ENCODE peak calls at places on chromosomes 3 and 15, in four cellular contexts. One of them, this sample, is unnamed. For H3K4me1, the result is how much of the 10 kb centered on the place peaks cover.

GRCh38 chr15:35692256-35692867 is 146.4 kb upstream of the DPH6 start:
- DNase-seq in heart left ventricle: no peak
- DNase-seq in endothelial cell of umbilical vein: peak
- DNase-seq in uterus: no peak
- DNase-seq in this sample: no peak

GRCh38 chr3:126983276-126983652 is 349 bp downstream of the PLXNA1 start:
- DNase-seq in heart left ventricle: no peak
- DNase-seq in endothelial cell of umbilical vein: no peak
- DNase-seq in uterus: no peak
- DNase-seq in this sample: peak

GRCh38 chr15:43249699-43250203 is 17.0 kb downstream of the TGM5 start:
- DNase-seq in heart left ventricle: no peak
- DNase-seq in endothelial cell of umbilical vein: no peak
- DNase-seq in uterus: no peak
- DNase-seq in this sample: no peak

GRCh38 chr3:36219398-36219797 is 160.9 kb upstream of the STAC start:
- DNase-seq in heart left ventricle: no peak
- DNase-seq in endothelial cell of umbilical vein: no peak
- DNase-seq in uterus: no peak
- DNase-seq in this sample: no peak

GRCh38 chr3:127329647-127330285 is 41.9 kb upstream of the PRR20G start:
- DNase-seq in heart left ventricle: no peak
- DNase-seq in endothelial cell of umbilical vein: no peak
- DNase-seq in uterus: no peak
- DNase-seq in this sample: no peak

GRCh38 chr15:43218908-43219706 is 1.7 kb downstream of the EPB42 start:
- DNase-seq in heart left ventricle: no peak
- DNase-seq in endothelial cell of umbilical vein: peak
- DNase-seq in uterus: no peak
- DNase-seq in this sample: no peak

GRCh38 chr15:91865486-91865885 is 12.0 kb downstream of the SLCO3A1 start:
- DNase-seq in heart left ventricle: no peak
- DNase-seq in endothelial cell of umbilical vein: no peak
- DNase-seq in uterus: no peak
- DNase-seq in this sample: no peak

GRCh38 chr15:74873756-74874424 is 725 bp upstream of the SCAMP2 start:
- DNase-seq in heart left ventricle: peak
- DNase-seq in endothelial cell of umbilical vein: peak
- DNase-seq in uterus: peak
- DNase-seq in this sample: no peak

GRCh38 chr3:139292933-139293664 is 50.7 kb upstream of the MRPS22 start:
- DNase-seq in heart left ventricle: no peak
- DNase-seq in endothelial cell of umbilical vein: no peak
- DNase-seq in uterus: no peak
- DNase-seq in this sample: no peak

GRCh38 chr3:48464713-48465221 is 18.2 kb downstream of the ATRIP start:
- DNase-seq in heart left ventricle: no peak
- DNase-seq in endothelial cell of umbilical vein: no peak
- DNase-seq in uterus: no peak
- DNase-seq in this sample: peak

GRCh38 chr3:155870945-155871745 is 695 bp downstream of the GMPS start:
- DNase-seq in heart left ventricle: peak
- DNase-seq in endothelial cell of umbilical vein: peak
- DNase-seq in uterus: peak
- DNase-seq in this sample: peak

GRCh38 chr15:60970246-60971170 is 258.6 kb downstream of the RORA start:
- DNase-seq in heart left ventricle: no peak
- DNase-seq in endothelial cell of umbilical vein: peak
- DNase-seq in uterus: no peak
- DNase-seq in this sample: no peak

GRCh38 chr3:61417352-61417751 is 144.0 kb upstream of the PTPRG start:
- DNase-seq in heart left ventricle: no peak
- DNase-seq in endothelial cell of umbilical vein: no peak
- DNase-seq in uterus: no peak
- DNase-seq in this sample: no peak

GRCh38 chr3:52216585-52217408 is 8.6 kb downstream of the TLR9 start:
- DNase-seq in heart left ventricle: peak
- DNase-seq in endothelial cell of umbilical vein: peak
- DNase-seq in uterus: peak
- DNase-seq in this sample: peak

GRCh38 chr3:125374501-125374995 is 577 bp downstream of the ZNF148 start:
- DNase-seq in heart left ventricle: peak
- DNase-seq in endothelial cell of umbilical vein: peak
- DNase-seq in uterus: no peak
- DNase-seq in this sample: no peak

GRCh38 chr15:67690936-67691335 is 134.4 kb upstream of the SKOR1 start:
- DNase-seq in heart left ventricle: no peak
- DNase-seq in endothelial cell of umbilical vein: no peak
- DNase-seq in uterus: no peak
- DNase-seq in this sample: no peak

GRCh38 chr15:85517086-85517485 is 136.7 kb downstream of the AKAP13 start:
- DNase-seq in heart left ventricle: no peak
- DNase-seq in endothelial cell of umbilical vein: no peak
- DNase-seq in uterus: no peak
- DNase-seq in this sample: no peak

GRCh38 chr3:101868534-101869464 is 19.5 kb downstream of the NFKBIZ start:
- DNase-seq in heart left ventricle: peak
- DNase-seq in endothelial cell of umbilical vein: peak
- DNase-seq in uterus: no peak
- DNase-seq in this sample: no peak

GRCh38 chr3:115855911-115856310 is 232.6 kb downstream of the GAP43 start:
- DNase-seq in heart left ventricle: no peak
- DNase-seq in endothelial cell of umbilical vein: no peak
- DNase-seq in uterus: no peak
- DNase-seq in this sample: no peak

GRCh38 chr3:143135150-143135549 is 15.6 kb downstream of the CHST2 start:
- DNase-seq in heart left ventricle: no peak
- DNase-seq in endothelial cell of umbilical vein: peak
- DNase-seq in uterus: no peak
- DNase-seq in this sample: no peak

GRCh38 chr15:95669146-95669922 is 661.2 kb upstream of the NR2F2 start:
- DNase-seq in heart left ventricle: no peak
- DNase-seq in endothelial cell of umbilical vein: peak
- DNase-seq in uterus: peak
- DNase-seq in this sample: no peak

GRCh38 chr3:44208086-44208485 is 33.6 kb upstream of the TOPAZ1 start:
- DNase-seq in heart left ventricle: no peak
- DNase-seq in endothelial cell of umbilical vein: no peak
- DNase-seq in uterus: no peak
- DNase-seq in this sample: no peak

GRCh38 chr3:173191611-173192010 is 50.6 kb upstream of the SPATA16 start:
- DNase-seq in heart left ventricle: no peak
- DNase-seq in endothelial cell of umbilical vein: peak
- DNase-seq in uterus: no peak
- DNase-seq in this sample: no peak

GRCh38 chr3:155370198-155370597 is 76.7 kb upstream of the STRIT1 start:
- DNase-seq in heart left ventricle: peak
- DNase-seq in endothelial cell of umbilical vein: no peak
- DNase-seq in uterus: no peak
- DNase-seq in this sample: no peak

GRCh38 chr3:122603056-122603455 is 25.6 kb downstream of the PARP15 start:
- DNase-seq in heart left ventricle: no peak
- DNase-seq in endothelial cell of umbilical vein: no peak
- DNase-seq in uterus: no peak
- DNase-seq in this sample: no peak

GRCh38 chr3:168322941-168323340 is 227.2 kb upstream of the GOLIM4 start:
- DNase-seq in heart left ventricle: no peak
- DNase-seq in endothelial cell of umbilical vein: no peak
- DNase-seq in uterus: no peak
- DNase-seq in this sample: no peak

GRCh38 chr15:45670061-45670460 is 35.2 kb downstream of the SQOR start:
- DNase-seq in heart left ventricle: no peak
- DNase-seq in endothelial cell of umbilical vein: no peak
- DNase-seq in uterus: no peak
- DNase-seq in this sample: no peak

GRCh38 chr15:31200735-31201151 is 99.2 kb upstream of the TRPM1 start:
- DNase-seq in heart left ventricle: peak
- DNase-seq in endothelial cell of umbilical vein: peak
- DNase-seq in uterus: peak
- DNase-seq in this sample: peak

GRCh38 chr15:67997996-67998395 is 56.1 kb upstream of the PIAS1 start:
- DNase-seq in heart left ventricle: no peak
- DNase-seq in endothelial cell of umbilical vein: no peak
- DNase-seq in uterus: no peak
- DNase-seq in this sample: no peak

GRCh38 chr3:183583331-183584245 is 28.1 kb upstream of the KLHL6 start:
- DNase-seq in heart left ventricle: no peak
- DNase-seq in endothelial cell of umbilical vein: no peak
- DNase-seq in uterus: no peak
- DNase-seq in this sample: no peak

GRCh38 chr15:31217067-31217466 is 109.6 kb upstream of the KLF13 start:
- DNase-seq in heart left ventricle: no peak
- DNase-seq in endothelial cell of umbilical vein: no peak
- DNase-seq in uterus: no peak
- DNase-seq in this sample: no peak

GRCh38 chr15:80216911-80217310 is 35.1 kb downstream of the CTXND1 start:
- DNase-seq in heart left ventricle: no peak
- DNase-seq in endothelial cell of umbilical vein: no peak
- DNase-seq in uterus: no peak
- DNase-seq in this sample: no peak

GRCh38 chr15:47609693-47610092 is 107.6 kb upstream of the SEMA6D start:
- DNase-seq in heart left ventricle: no peak
- DNase-seq in endothelial cell of umbilical vein: no peak
- DNase-seq in uterus: no peak
- DNase-seq in this sample: no peak

GRCh38 chr3:29454326-29454725 is 173.5 kb downstream of the RBMS3 start:
- DNase-seq in heart left ventricle: no peak
- DNase-seq in endothelial cell of umbilical vein: no peak
- DNase-seq in uterus: no peak
- DNase-seq in this sample: no peak

GRCh38 chr15:59590027-59590426 is 21.6 kb upstream of the GCNT3 start:
- DNase-seq in heart left ventricle: no peak
- DNase-seq in endothelial cell of umbilical vein: no peak
- DNase-seq in uterus: no peak
- DNase-seq in this sample: no peak

GRCh38 chr15:59388670-59389069 is 16.0 kb upstream of the MYO1E start:
- DNase-seq in heart left ventricle: no peak
- DNase-seq in endothelial cell of umbilical vein: peak
- DNase-seq in uterus: peak
- DNase-seq in this sample: no peak

GRCh38 chr15:39851505-39852082 is 68.5 kb downstream of the GPR176 start:
- DNase-seq in heart left ventricle: no peak
- DNase-seq in endothelial cell of umbilical vein: peak
- DNase-seq in uterus: no peak
- DNase-seq in this sample: no peak
- H3K4me1 ChIP-seq in heart left ventricle: under half
- H3K4me1 ChIP-seq in endothelial cell of umbilical vein: under half
- H3K4me1 ChIP-seq in uterus: under half
- H3K4me1 ChIP-seq in this sample: under half

GRCh38 chr15:40160689-40161688 is at the start of gene BUB1B:
- DNase-seq in heart left ventricle: peak
- DNase-seq in endothelial cell of umbilical vein: peak
- DNase-seq in uterus: peak
- DNase-seq in this sample: peak
- TF ChIP-seq POLR2A in heart left ventricle: no peak
- TF ChIP-seq POLR2A in endothelial cell of umbilical vein: peak
- TF ChIP-seq POLR2A in uterus: no peak
- TF ChIP-seq POLR2A in this sample: no peak

DNA sequence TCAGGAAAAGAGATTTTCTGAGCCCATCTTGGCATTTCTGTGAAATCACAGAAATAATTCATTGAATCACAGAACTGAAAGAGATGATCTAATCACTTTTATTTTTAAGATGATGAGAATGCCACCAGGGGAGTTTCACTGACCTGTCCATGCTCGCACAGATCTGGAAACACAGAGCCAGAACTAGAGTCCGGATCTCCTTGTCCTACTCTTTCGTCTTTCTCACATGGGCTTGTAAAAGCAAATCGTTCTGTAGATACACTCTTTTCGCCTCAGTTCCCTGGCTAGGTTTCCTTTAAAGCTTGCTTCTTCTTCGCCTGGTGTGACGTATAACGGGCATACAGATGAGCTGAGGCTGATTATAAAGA is 122.5 kb upstream of the SPRED1 start:
- DNase-seq in heart left ventricle: no peak
- DNase-seq in endothelial cell of umbilical vein: no peak
- DNase-seq in uterus: no peak
- DNase-seq in this sample: no peak
- H3K4me3 ChIP-seq in heart left ventricle: peak
- H3K4me3 ChIP-seq in endothelial cell of umbilical vein: no peak
- H3K4me3 ChIP-seq in uterus: peak
- H3K4me3 ChIP-seq in this sample: peak

GRCh38 chr3:170876537-170876936 is 6.5 kb upstream of the RPL22L1 start:
- DNase-seq in heart left ventricle: no peak
- DNase-seq in endothelial cell of umbilical vein: no peak
- DNase-seq in uterus: no peak
- DNase-seq in this sample: no peak
- H3K4me1 ChIP-seq in heart left ventricle: under half
- H3K4me1 ChIP-seq in endothelial cell of umbilical vein: under half
- H3K4me1 ChIP-seq in uterus: under half
- H3K4me1 ChIP-seq in this sample: under half

GRCh38 chr15:99732268-99732641 is 982 bp downstream of the LYSMD4 start:
- DNase-seq in heart left ventricle: no peak
- DNase-seq in endothelial cell of umbilical vein: no peak
- DNase-seq in uterus: no peak
- DNase-seq in this sample: no peak

GRCh38 chr15:99731336-99732267 is 1.6 kb downstream of the LYSMD4 start:
- DNase-seq in heart left ventricle: no peak
- DNase-seq in endothelial cell of umbilical vein: no peak
- DNase-seq in uterus: no peak
- DNase-seq in this sample: no peak

GRCh38 chr15:99732711-99733267 is 448 bp downstream of the LYSMD4 start:
- DNase-seq in heart left ventricle: no peak
- DNase-seq in endothelial cell of umbilical vein: no peak
- DNase-seq in uterus: peak
- DNase-seq in this sample: peak

GRCh38 chr15:99734575-99734974 is 1.3 kb upstream of the LYSMD4 start:
- DNase-seq in heart left ventricle: no peak
- DNase-seq in endothelial cell of umbilical vein: no peak
- DNase-seq in uterus: no peak
- DNase-seq in this sample: no peak

GRCh38 chr15:99733268-99734039 is at the start of gene LYSMD4:
- DNase-seq in heart left ventricle: peak
- DNase-seq in endothelial cell of umbilical vein: peak
- DNase-seq in uterus: peak
- DNase-seq in this sample: peak
- TF ChIP-seq POLR2A in heart left ventricle: peak
- TF ChIP-seq POLR2A in endothelial cell of umbilical vein: no peak
- TF ChIP-seq POLR2A in uterus: peak
- TF ChIP-seq POLR2A in this sample: no peak

GRCh38 chr15:86645861-86646393 is 566.3 kb downstream of the AGBL1 start:
- DNase-seq in heart left ventricle: no peak
- DNase-seq in endothelial cell of umbilical vein: no peak
- DNase-seq in uterus: no peak
- DNase-seq in this sample: no peak
- H3K4me3 ChIP-seq in heart left ventricle: no peak
- H3K4me3 ChIP-seq in endothelial cell of umbilical vein: no peak
- H3K4me3 ChIP-seq in uterus: no peak
- H3K4me3 ChIP-seq in this sample: no peak